ENCODE peak calls at places on chromosomes 2 and 18, in five cellular contexts. W is PC-9, T is bronchial epithelial cell, Y is mucosa of gallbladder, D is astrocyte of the hippocampus. P is an unnamed sample.

GRCh38 chr2:8090748-8091700 is 590.8 kb upstream of the ID2 start:
- DNase-seq in D (peak), T (peak), W (no peak), Y (no peak), P (peak)

GRCh38 chr2:3282056-3282998 is 95.3 kb downstream of the EIPR1 start:
- DNase-seq in W (no peak), T (peak), Y (no peak), D (peak), P (peak)

GRCh38 chr2:28407976-28408690 is 15.5 kb downstream of the FOSL2 start:
- DNase-seq in D (peak), Y (no peak), W (no peak), T (no peak), P (no peak)

GRCh38 chr2:61937881-61938280 is 32.4 kb downstream of the COMMD1 start:
- DNase-seq in T (no peak), Y (no peak), D (no peak), W (no peak), P (no peak)

GRCh38 chr18:2146092-2146491 is 425.2 kb downstream of the METTL4 start:
- DNase-seq in T (peak), W (peak), D (no peak), Y (no peak), P (no peak)

GRCh38 chr2:226791056-226791486 is 8.5 kb downstream of the IRS1 start:
- DNase-seq in D (no peak), Y (peak), W (no peak), T (no peak), P (peak)

GRCh38 chr2:7812231-7812995 is 869.4 kb upstream of the ID2 start:
- DNase-seq in T (peak), W (no peak), D (peak), Y (no peak), P (no peak)

GRCh38 chr2:68225119-68225632 is 27.2 kb downstream of the PPP3R1 start:
- DNase-seq in T (peak), D (no peak), W (no peak), Y (no peak), P (no peak)

GRCh38 chr18:55588001-55588875 is at the start of gene TCF4:
- DNase-seq in D (peak), Y (peak), W (peak), T (peak), P (peak)

GRCh38 chr2:28661589-28662001 is 90.0 kb upstream of the PPP1CB start:
- DNase-seq in D (peak), Y (peak), W (peak), T (peak), P (peak)